ENCODE peak calls at places on chromosome 5, in four cellular contexts. Z, K, A and R are unnamed samples.

GRCh38 chr5:67234671-67235176 is 38.1 kb upstream of the CD180 start:
- DNase-seq in Z (peak), K (no peak), A (no peak), R (no peak)

GRCh38 chr5:40879163-40879942 is 29.9 kb upstream of the C7 start:
- DNase-seq in A (no peak), Z (peak), K (no peak), R (no peak)

GRCh38 chr5:173901705-173902104 is 13.6 kb downstream of the CPEB4 start:
- DNase-seq in Z (no peak), A (no peak), K (no peak), R (no peak)

GRCh38 chr5:114363837-114364236 is 2.0 kb downstream of the KCNN2 start:
- DNase-seq in A (no peak), Z (no peak), K (no peak), R (no peak)

GRCh38 chr5:177478711-177479646 is 5.5 kb upstream of the DBN1 start:
- DNase-seq in A (no peak), Z (peak), K (peak), R (peak)

GRCh38 chr5:134708301-134708700 is 30.0 kb upstream of the CAMLG start:
- DNase-seq in A (no peak), K (no peak), Z (peak), R (no peak)

GRCh38 chr5:137954131-137954879 is 65.0 kb downstream of the PKD2L2 start:
- DNase-seq in K (no peak), Z (peak), A (no peak), R (no peak)

GRCh38 chr5:151036556-151036955 is 16.2 kb downstream of the GPX3 start:
- DNase-seq in A (no peak), K (no peak), Z (no peak), R (no peak)

GRCh38 chr5:105274079-105274478 is 1711.5 kb upstream of the NUDT12 start:
- DNase-seq in Z (no peak), K (no peak), A (no peak), R (no peak)

GRCh38 chr5:103408408-103408807 is 149.8 kb downstream of the MACIR start:
- DNase-seq in Z (no peak), K (no peak), A (no peak), R (no peak)

GRCh38 chr5:156675402-156675801 is 174.7 kb upstream of the PPP1R2B start:
- DNase-seq in K (no peak), A (no peak), Z (peak), R (no peak)

GRCh38 chr5:57825026-57825683 is 342.5 kb upstream of the ACTBL2 start:
- DNase-seq in A (no peak), Z (peak), K (no peak), R (no peak)

GRCh38 chr5:133970325-133970671 is 1.9 kb upstream of the C5orf15 start:
- DNase-seq in K (no peak), Z (no peak), A (no peak), R (no peak)

GRCh38 chr5:32848681-32849080 is 137.6 kb downstream of the NPR3 start:
- DNase-seq in Z (peak), K (no peak), A (no peak), R (no peak)

GRCh38 chr5:58041884-58042283 is 418.0 kb downstream of the PLK2 start:
- DNase-seq in K (no peak), Z (no peak), A (no peak), R (no peak)

GRCh38 chr5:58459276-58459859 is 518 bp downstream of the PLK2 start:
- DNase-seq in K (peak), A (no peak), Z (peak), R (no peak)

GRCh38 chr5:40198736-40199135 is 481.0 kb upstream of the PTGER4 start:
- DNase-seq in K (no peak), A (no peak), Z (peak), R (no peak)

GRCh38 chr5:149129181-149129580 is 12.1 kb upstream of the ABLIM3 start:
- DNase-seq in A (no peak), Z (peak), K (no peak), R (no peak)

GRCh38 chr5:157252741-157253465 is 13.0 kb upstream of the CYFIP2 start:
- DNase-seq in A (no peak), Z (peak), K (peak), R (no peak)

GRCh38 chr5:33195431-33196128 is 245.2 kb upstream of the TARS1 start:
- DNase-seq in A (no peak), Z (peak), K (no peak), R (no peak)